ENCODE peak calls at places on chromosomes 3 and 15, in seven cellular contexts. L, I, Z, C, S, P and Q are unnamed samples.

GRCh38 chr3:30500666-30501399 is 105.6 kb upstream of the TGFBR2 start:
- ATAC-seq in Z (no peak), C (no peak), I (no peak), S (no peak), L (no peak), P (peak; percentile 95), Q (no peak)

GRCh38 chr15:98651581-98652220 is 3.4 kb downstream of the IGF1R start:
- ATAC-seq in L (no peak), S (no peak), Z (no peak), P (no peak), C (no peak), I (no peak), Q (no peak)

GRCh38 chr3:159112724-159113123 is 310.9 kb downstream of the MFSD1 start:
- ATAC-seq in S (no peak), C (no peak), L (no peak), P (no peak), I (no peak), Z (no peak), Q (no peak)

GRCh38 chr3:45656575-45657363 is 32.4 kb upstream of the SACM1L start:
- ATAC-seq in Z (peak; percentile 90), S (peak; percentile 93), P (peak; percentile 88), I (peak; percentile 89), C (peak; percentile 95), L (peak; percentile 95), Q (peak; percentile 91)

GRCh38 chr3:178170698-178171535 is 365.3 kb upstream of the KCNMB2 start:
- ATAC-seq in S (no peak), P (no peak), L (peak; percentile 94), C (peak; percentile 95), Z (no peak), I (no peak), Q (peak; percentile 90)

GRCh38 chr3:195888311-195888761 is 20.0 kb downstream of the TNK2 start:
- ATAC-seq in L (no peak), C (no peak), I (no peak), S (no peak), P (no peak), Z (no peak), Q (no peak)

GRCh38 chr3:49238274-49239127 is 38.5 kb downstream of the C3orf62 start:
- ATAC-seq in P (peak; percentile 49), S (peak; percentile 85), I (no peak), C (peak; percentile 96), Z (peak; percentile 34), L (peak; percentile 91), Q (peak; percentile 92)

GRCh38 chr3:186067360-186068242 is 41.3 kb downstream of the ETV5 start:
- ATAC-seq in Z (no peak), S (no peak), C (no peak), I (no peak), L (no peak), P (peak; percentile 30), Q (no peak)

GRCh38 chr3:49007068-49007770 is at the start of gene WDR6:
- ATAC-seq in P (peak; percentile 94), C (peak; percentile 89), L (peak; percentile 94), Z (peak; percentile 91), I (peak; percentile 93), S (peak; percentile 93), Q (peak; percentile 96)

GRCh38 chr3:43291546-43291945 is 5.2 kb downstream of the SNRK start:
- ATAC-seq in I (no peak), C (no peak), S (no peak), L (no peak), P (no peak), Z (no peak), Q (no peak)

GRCh38 chr3:12993022-12993622 is 80.1 kb downstream of the IQSEC1 start:
- ATAC-seq in L (no peak), P (no peak), Z (peak; percentile 10), I (no peak), C (no peak), S (peak; percentile 29), Q (peak; percentile 8)

GRCh38 chr15:61467823-61468222 is 238.7 kb upstream of the RORA start:
- ATAC-seq in I (no peak), Z (no peak), S (no peak), P (no peak), C (no peak), L (no peak), Q (no peak)

GRCh38 chr3:73257186-73257585 is 195.7 kb downstream of the EBLN2 start:
- ATAC-seq in L (no peak), Z (no peak), S (no peak), P (no peak), I (no peak), C (no peak), Q (no peak)

GRCh38 chr3:120764206-120764605 is 21.7 kb downstream of the GTF2E1 start:
- ATAC-seq in Z (no peak), C (no peak), P (peak; percentile 38), I (no peak), L (no peak), S (no peak), Q (no peak)

GRCh38 chr3:186609247-186609868 is 3.5 kb upstream of the AHSG start:
- ATAC-seq in I (peak; percentile 84), P (peak; percentile 93), S (no peak), L (no peak), C (peak; percentile 94), Z (peak; percentile 97), Q (no peak)

GRCh38 chr15:91627473-91628309 is 225.8 kb upstream of the SLCO3A1 start:
- ATAC-seq in P (no peak), L (peak; percentile 53), C (no peak), Z (no peak), S (no peak), I (no peak), Q (peak; percentile 85)

GRCh38 chr3:18669374-18669773 is 244.2 kb upstream of the SATB1 start:
- ATAC-seq in I (no peak), L (no peak), P (no peak), Z (no peak), S (no peak), C (no peak), Q (no peak)

GRCh38 chr3:116000315-116000714 is 377.0 kb downstream of the GAP43 start:
- ATAC-seq in I (peak; percentile 79), P (peak; percentile 94), Z (peak; percentile 82), S (no peak), L (peak; percentile 42), C (peak; percentile 88), Q (no peak)

GRCh38 chr3:114417265-114417664 is 123.4 kb downstream of the TIGIT start:
- ATAC-seq in C (no peak), P (no peak), I (no peak), S (no peak), Z (no peak), L (no peak), Q (no peak)

GRCh38 chr3:114411292-114411691 is 117.5 kb downstream of the TIGIT start:
- ATAC-seq in L (no peak), I (no peak), Z (no peak), C (no peak), S (no peak), P (no peak), Q (peak; percentile 16)

GRCh38 chr3:114409291-114409690 is 115.5 kb downstream of the TIGIT start:
- ATAC-seq in Z (no peak), S (no peak), C (no peak), L (no peak), P (no peak), I (no peak), Q (no peak)

GRCh38 chr3:114408763-114409162 is 114.9 kb downstream of the TIGIT start:
- ATAC-seq in S (no peak), Z (no peak), I (no peak), C (no peak), P (no peak), L (no peak), Q (no peak)

DNA sequence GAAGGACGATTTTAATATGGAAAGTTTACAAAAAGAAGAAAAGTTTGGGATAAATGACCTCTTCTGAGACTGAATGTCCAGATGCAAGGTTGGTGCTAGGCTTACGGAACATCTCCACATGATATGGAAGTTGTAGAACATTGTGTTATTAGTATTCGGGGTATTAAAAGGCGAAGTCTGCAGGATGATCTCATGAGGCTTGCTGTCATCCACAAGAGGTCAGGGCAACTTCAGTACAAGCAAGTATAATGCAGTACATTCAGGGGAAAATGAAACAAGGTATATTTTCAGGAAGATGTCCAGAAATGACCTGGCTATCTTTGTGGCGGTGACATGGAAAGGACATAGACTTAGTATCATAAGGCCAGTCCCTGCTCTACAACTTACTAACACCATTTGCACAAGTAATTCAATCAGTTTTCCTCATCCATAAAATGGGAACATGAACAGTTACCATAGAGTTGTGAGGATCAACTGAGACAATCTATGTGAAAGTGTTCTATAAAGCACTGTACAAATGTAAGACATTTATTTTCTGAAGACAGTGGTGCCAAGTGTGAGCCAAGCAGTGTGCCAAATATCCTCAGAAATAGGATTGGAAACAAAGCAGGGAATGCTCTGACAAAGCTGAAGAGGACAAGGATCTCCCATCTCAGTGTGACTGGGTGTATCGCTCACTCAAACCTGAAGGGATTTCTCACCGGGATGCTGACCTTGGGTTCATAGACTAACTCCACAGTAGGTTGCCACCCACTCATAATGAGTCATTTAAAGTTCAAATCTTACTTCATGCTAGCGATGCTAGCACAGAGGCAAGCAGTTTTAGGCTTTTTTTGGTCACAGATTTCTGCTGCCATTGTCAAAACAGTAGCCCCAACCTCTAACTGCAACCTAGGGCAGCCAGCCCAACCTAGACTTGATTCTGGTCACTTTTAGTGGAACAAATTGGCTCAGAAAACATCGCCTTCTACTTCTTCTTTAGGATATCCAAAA is 118.3 kb downstream of the TIGIT start:
- ATAC-seq in Z (peak; percentile 92), S (peak; percentile 91), C (no peak), P (peak; percentile 72), L (peak; percentile 74), I (no peak), Q (peak; percentile 45)
- H3K4me3 ChIP-seq in Z (peak overlapping the region; percentile 51), S (no peak overlapping the region), C (no peak overlapping the region), P (peak overlapping the region; percentile 41), L (no peak overlapping the region), I (no peak overlapping the region), Q (no peak overlapping the region)

GRCh38 chr3:89300976-89301375 is 193.6 kb downstream of the EPHA3 start:
- ATAC-seq in S (no peak), L (no peak), I (no peak), P (no peak), Z (no peak), C (no peak), Q (no peak)
- H3K27me3 ChIP-seq in S (no peaks in the 10 kb centered on the region), L (no peaks in the 10 kb centered on the region), I (no peaks in the 10 kb centered on the region), P (no peaks in the 10 kb centered on the region), Z (no peaks in the 10 kb centered on the region), C (no peaks in the 10 kb centered on the region), Q (no peaks in the 10 kb centered on the region)

GRCh38 chr3:36606871-36607765 is 157.2 kb downstream of the DCLK3 start:
- ATAC-seq in I (no peak), P (no peak), L (no peak), Z (no peak), S (no peak), C (no peak), Q (no peak)
- TF ChIP-seq POLR2AphosphoS5 in I (no peak), P (no peak), L (no peak), Z (no peak), S (no peak), C (no peak), Q (no peak)

DNA sequence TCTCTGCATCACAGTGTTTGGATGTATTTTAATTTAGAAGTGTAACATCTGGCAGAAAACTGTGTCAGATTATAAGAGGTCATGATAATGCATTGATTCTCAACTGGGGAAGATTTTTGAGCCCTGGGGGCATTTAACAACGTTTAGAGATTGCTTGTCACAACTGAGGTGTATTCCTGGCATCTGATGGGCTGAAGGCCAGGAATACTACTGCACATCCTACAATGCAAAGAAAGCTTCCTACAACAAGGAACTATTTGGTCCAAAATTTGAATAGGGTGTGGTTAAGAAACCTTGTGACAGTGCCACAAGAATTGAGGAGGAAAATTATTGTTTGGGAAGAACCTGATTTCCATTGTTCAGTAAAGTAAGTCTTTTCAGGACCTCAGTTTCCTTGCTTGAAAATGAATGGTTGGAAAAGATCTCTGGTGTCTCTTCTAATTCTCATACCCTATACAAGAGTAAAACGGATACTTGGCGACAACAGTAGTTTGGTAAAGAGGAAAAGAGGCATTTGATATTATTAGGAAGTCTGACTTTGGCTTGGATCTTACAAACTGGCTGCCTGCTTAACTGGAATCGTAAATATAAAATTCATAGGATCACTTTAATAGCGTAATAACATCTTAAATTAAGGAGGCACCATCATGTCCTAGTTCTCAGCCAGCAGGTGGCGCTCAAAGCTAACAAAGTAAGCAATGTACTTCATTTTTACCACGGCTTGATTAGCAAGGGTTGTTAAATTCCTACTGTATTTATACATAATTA is 4.3 kb downstream of the DAZL start:
- ATAC-seq in S (peak; percentile 63), P (peak; percentile 86), L (peak; percentile 77), Z (peak; percentile 85), I (no peak), C (peak; percentile 88), Q (peak; percentile 58)
- H3K4me3 ChIP-seq in S (no peak overlapping the region), P (no peak overlapping the region), L (no peak overlapping the region), Z (peak overlapping the region; percentile 34), I (no peak overlapping the region), C (no peak overlapping the region), Q (no peak overlapping the region)